ENCODE peak calls at places on chromosomes 1 and 21, in nine cellular contexts. G is IMR-90; E is body of pancreas; N is CD8-positive, alpha-beta T cell; I is brain microvascular endothelial cell; X is AG04450; P is dorsolateral prefrontal cortex; B is foreskin fibroblast; W is lower lobe of right lung. Y is an unnamed sample.
A peak's percentile ranks its signal among the peaks of the same experiment; 100 is the strongest.

GRCh38 chr1:119968068-119968492 is 71.8 kb upstream of the ADAM30 start:
- DNase-seq in G (peak; percentile 52), E (peak; percentile 68), N (peak; percentile 66), I (peak; percentile 45), X (no peak), P (peak; percentile 28), B (peak; percentile 68), W (peak; percentile 73), Y (no peak)

GRCh38 chr1:35570589-35571137 is 2.5 kb upstream of the TFAP2E start:
- DNase-seq in G (peak; percentile 44), E (no peak), N (no peak), I (no peak), X (no peak), P (no peak), B (no peak), W (no peak), Y (no peak)

GRCh38 chr1:180083164-180083563 is 71.5 kb upstream of the QSOX1 start:
- DNase-seq in G (peak; percentile 43), E (no peak), N (no peak), I (no peak), X (no peak), P (no peak), B (no peak), W (no peak), Y (no peak)

GRCh38 chr1:172390620-172391491 is 29.6 kb upstream of the C1orf105 start:
- DNase-seq in G (no peak), E (no peak), N (no peak), I (peak; percentile 18), X (no peak), P (no peak), B (peak; percentile 84), W (no peak), Y (no peak)

GRCh38 chr21:32412162-32412997 is at the start of gene EVA1C:
- DNase-seq in G (peak; percentile 30), E (peak; percentile 67), N (peak; percentile 58), I (no peak), X (no peak), P (peak; percentile 43), B (peak; percentile 82), W (peak; percentile 83), Y (no peak)

GRCh38 chr1:93468681-93469080 is 20.8 kb downstream of the FNBP1L start:
- DNase-seq in G (peak; percentile 22), E (no peak), N (no peak), I (no peak), X (no peak), P (no peak), B (no peak), W (no peak), Y (no peak)

GRCh38 chr1:223248001-223248786 is 105.1 kb upstream of the TLR5 start:
- DNase-seq in G (no peak), E (no peak), N (no peak), I (no peak), X (no peak), P (no peak), B (no peak), W (no peak), Y (no peak)

GRCh38 chr1:222829868-222830267 is 15.0 kb downstream of the DISP1 start:
- DNase-seq in G (peak; percentile 82), E (no peak), N (no peak), I (no peak), X (peak; percentile 33), P (no peak), B (peak; percentile 85), W (no peak), Y (peak; percentile 41)

GRCh38 chr1:183198463-183198862 is 12.4 kb downstream of the LAMC2 start:
- DNase-seq in G (peak; percentile 98), E (no peak), N (no peak), I (peak; percentile 85), X (peak; percentile 78), P (no peak), B (peak; percentile 31), W (no peak), Y (peak; percentile 53)

GRCh38 chr1:204684551-204685235 is 845 bp downstream of the LRRN2 start:
- DNase-seq in G (no peak), E (no peak), N (no peak), I (no peak), X (no peak), P (no peak), B (peak; percentile 8), W (no peak), Y (no peak)

GRCh38 chr1:51253691-51254090 is 17.6 kb downstream of the RNF11 start:
- DNase-seq in G (peak; percentile 57), E (no peak), N (no peak), I (no peak), X (no peak), P (no peak), B (peak; percentile 60), W (no peak), Y (no peak)

GRCh38 chr1:9350960-9351359 is 58.3 kb downstream of the SPSB1 start:
- DNase-seq in G (no peak), E (no peak), N (no peak), I (no peak), X (no peak), P (no peak), B (no peak), W (no peak), Y (no peak)

GRCh38 chr21:17524635-17525034 is 11.8 kb downstream of the CXADR start:
- DNase-seq in G (no peak), E (no peak), N (no peak), I (no peak), X (no peak), P (no peak), B (no peak), W (no peak), Y (no peak)

GRCh38 chr1:2787163-2787911 is 14.2 kb downstream of the TTC34 start:
- DNase-seq in G (no peak), E (peak; percentile 5), N (no peak), I (no peak), X (no peak), P (peak; percentile 12), B (no peak), W (peak; percentile 34), Y (no peak)

GRCh38 chr1:178645826-178646200 is 79.2 kb upstream of the RALGPS2 start:
- DNase-seq in G (peak; percentile 91), E (no peak), N (no peak), I (peak; percentile 70), X (no peak), P (no peak), B (peak; percentile 80), W (no peak), Y (no peak)

GRCh38 chr1:178650950-178651461 is 74.0 kb upstream of the RALGPS2 start:
- DNase-seq in G (peak; percentile 71), E (no peak), N (no peak), I (no peak), X (no peak), P (no peak), B (peak; percentile 77), W (no peak), Y (peak; percentile 52)

GRCh38 chr1:178646821-178647220 is 78.2 kb upstream of the RALGPS2 start:
- DNase-seq in G (no peak), E (no peak), N (no peak), I (no peak), X (no peak), P (no peak), B (no peak), W (no peak), Y (no peak)

GRCh38 chr1:178649582-178650350 is 75.3 kb upstream of the RALGPS2 start:
- DNase-seq in G (peak; percentile 82), E (no peak), N (no peak), I (no peak), X (no peak), P (no peak), B (no peak), W (no peak), Y (no peak)

DNA sequence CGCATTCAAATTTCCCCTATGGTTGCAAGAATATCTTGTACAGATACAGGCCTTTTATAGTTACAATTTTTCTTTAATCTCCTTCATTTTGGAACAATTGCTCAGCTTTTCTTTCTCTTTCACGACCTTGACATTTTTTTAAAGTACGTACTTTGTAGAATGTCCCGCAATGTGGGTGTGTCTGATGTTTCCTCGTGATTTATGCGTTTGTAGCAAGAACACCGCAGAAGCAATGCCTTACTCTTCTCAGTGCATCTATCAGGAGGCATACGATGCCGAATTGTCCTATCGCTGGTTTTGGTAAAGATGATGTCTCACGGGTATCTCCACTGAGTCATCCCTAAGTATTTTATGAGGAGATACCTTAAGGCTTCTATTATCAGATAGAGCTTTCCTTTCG is 76.9 kb upstream of the RALGPS2 start:
- DNase-seq in G (no peak), E (no peak), N (no peak), I (no peak), X (no peak), P (no peak), B (no peak), W (no peak), Y (no peak)
- TF ChIP-seq CTCF in G (no peak), E (no peak), N (no peak), I (no peak), X (no peak), P (no peak), B (no peak), W (no peak), Y (no peak)

GRCh38 chr1:239263821-239264220 is 122.5 kb upstream of the CHRM3 start:
- DNase-seq in G (no peak), E (no peak), N (no peak), I (no peak), X (no peak), P (no peak), B (no peak), W (no peak), Y (no peak)

GRCh38 chr1:239268941-239269340 is 117.4 kb upstream of the CHRM3 start:
- DNase-seq in G (no peak), E (no peak), N (no peak), I (no peak), X (no peak), P (no peak), B (no peak), W (no peak), Y (no peak)

GRCh38 chr1:239262538-239262937 is 123.8 kb upstream of the CHRM3 start:
- DNase-seq in G (no peak), E (no peak), N (no peak), I (no peak), X (no peak), P (no peak), B (no peak), W (no peak), Y (no peak)

GRCh38 chr1:239270509-239270908 is 115.9 kb upstream of the CHRM3 start:
- DNase-seq in G (no peak), E (no peak), N (no peak), I (no peak), X (no peak), P (no peak), B (no peak), W (no peak), Y (no peak)

GRCh38 chr1:239268007-239268406 is 118.4 kb upstream of the CHRM3 start:
- DNase-seq in G (no peak), E (no peak), N (no peak), I (no peak), X (no peak), P (no peak), B (no peak), W (no peak), Y (no peak)
- H3K4me3 ChIP-seq in G (no peak overlapping the region), E (no peak overlapping the region), N (no peak overlapping the region), I (no peak overlapping the region), X (no peak overlapping the region), P (no peak overlapping the region), B (no peak overlapping the region), W (no peak overlapping the region), Y (no peak overlapping the region)

GRCh38 chr1:178004926-178005391 is 35.1 kb upstream of the SEC16B start:
- DNase-seq in G (peak; percentile 72), E (no peak), N (no peak), I (no peak), X (no peak), P (no peak), B (peak; percentile 70), W (no peak), Y (no peak)
- TF ChIP-seq CTCF in G (no peak), E (no peak), N (no peak), I (no peak), X (no peak), P (no peak), B (no peak), W (no peak), Y (no peak)

GRCh38 chr1:53982762-53983101 is 35.3 kb downstream of the LDLRAD1 start:
- DNase-seq in G (no peak), E (no peak), N (no peak), I (no peak), X (no peak), P (no peak), B (no peak), W (no peak), Y (no peak)
- H3K4me3 ChIP-seq in G (peak overlapping the region; percentile 27), E (peak overlapping the region; percentile 8), N (no peak overlapping the region), I (peak overlapping the region; percentile 45), X (peak overlapping the region; percentile 47), P (peak overlapping the region; percentile 69), B (peak overlapping the region; percentile 54), W (peak overlapping the region; percentile 46), Y (peak overlapping the region; percentile 25)